ENCODE peak calls at places on chromosomes 5 and 9, in nine cellular contexts. L is DMS 273 treated with DMSO at 0.1 percent for 48 hours; Q is stimulated activated CD4-positive, alpha-beta T cell treated with anti-CD3 and anti-CD28 coated beads, Interleukin-2, amount 100 ng/mL, for 48 hours; M is activated T-cell treated with anti-CD3 and anti-CD28 coated beads for 48 hours; F is NCI-H2081; N is T-helper 17 cell; T is C1 segment of cervical spinal cord; W is stimulated activated CD8-positive, alpha-beta memory T cell treated with anti-CD3 and anti-CD28 coated beads, Interleukin-12 subunit alpha, Interleukin-12 subunit beta, amount 100 ng/mL, for 1 hour; Y is activated naive CD4-positive, alpha-beta T cell treated with Interleukin-2 at 50 U/mL for 16 hours. P is an unnamed sample.

GRCh38 chr5:64323591-64323990 is 157.9 kb downstream of the RNF180 start:
- DNase-seq in W (no peak), Y (no peak), N (no peak), Q (no peak), T (no peak), L (no peak), M (no peak), F (no peak), P (peak; percentile 74)

GRCh38 chr5:94702729-94703128 is 84.3 kb downstream of the SLF1 start:
- DNase-seq in N (no peak), T (no peak), F (peak; percentile 8), M (no peak), W (no peak), L (no peak), Y (no peak), Q (no peak), P (no peak)

GRCh38 chr9:132896906-132897305 is 18.2 kb downstream of the SPACA9 start:
- DNase-seq in Q (no peak), Y (no peak), W (no peak), T (peak; percentile 64), L (no peak), N (no peak), F (no peak), M (no peak), P (no peak)

GRCh38 chr5:54644226-54644625 is 126.7 kb downstream of the SNX18 start:
- DNase-seq in M (no peak), N (no peak), T (no peak), Q (no peak), L (no peak), Y (no peak), W (no peak), F (no peak), P (no peak)

GRCh38 chr5:172410839-172411238 is 43.5 kb downstream of the SH3PXD2B start:
- DNase-seq in L (no peak), F (no peak), Q (no peak), W (no peak), T (no peak), Y (no peak), M (no peak), N (no peak), P (no peak)

GRCh38 chr5:96687812-96688453 is 25.8 kb downstream of the CAST start:
- DNase-seq in W (no peak), M (no peak), L (peak; percentile 37), T (no peak), Y (no peak), F (peak; percentile 10), Q (no peak), N (no peak), P (no peak)

GRCh38 chr9:136840877-136841645 is 1.2 kb upstream of the AJM1 start:
- DNase-seq in F (peak; percentile 87), W (no peak), N (no peak), T (peak; percentile 67), Y (no peak), Q (no peak), L (peak; percentile 85), M (no peak), P (peak; percentile 83)

GRCh38 chr9:38084556-38084880 is 15.5 kb upstream of the SHB start:
- DNase-seq in Q (no peak), M (no peak), L (no peak), T (no peak), W (no peak), N (no peak), F (no peak), Y (no peak), P (no peak)

GRCh38 chr9:117714282-117714681 is 10.1 kb downstream of the TLR4 start:
- DNase-seq in T (no peak), M (no peak), Q (no peak), N (no peak), L (no peak), W (no peak), F (no peak), Y (no peak), P (no peak)

GRCh38 chr9:68808481-68808880 is 103.4 kb downstream of the PIP5K1B start:
- DNase-seq in M (no peak), Q (no peak), Y (no peak), L (no peak), W (no peak), N (no peak), T (no peak), F (peak; percentile 87), P (no peak)

GRCh38 chr9:118449554-118449953 is 745.4 kb downstream of the TLR4 start:
- DNase-seq in L (no peak), Q (no peak), N (no peak), M (no peak), T (no peak), F (no peak), Y (no peak), W (no peak), P (no peak)

GRCh38 chr9:16680965-16681658 is 189.4 kb downstream of the BNC2 start:
- DNase-seq in M (no peak), Q (no peak), Y (no peak), T (no peak), L (no peak), F (no peak), N (no peak), W (no peak), P (no peak)

GRCh38 chr5:149549461-149550266 is 1.6 kb downstream of the CSNK1A1 start:
- DNase-seq in Y (peak; percentile 46), N (peak; percentile 14), F (peak; percentile 20), L (no peak), M (no peak), W (no peak), T (peak; percentile 14), Q (peak; percentile 25), P (no peak)

GRCh38 chr5:130624805-130625204 is 540.3 kb downstream of the HINT1 start:
- DNase-seq in Y (no peak), W (no peak), T (no peak), F (no peak), L (no peak), N (no peak), M (no peak), Q (no peak), P (no peak)

GRCh38 chr9:127154390-127155191 is 32.2 kb upstream of the ANGPTL2 start:
- DNase-seq in T (peak; percentile 58), W (no peak), Y (peak; percentile 35), F (no peak), Q (peak; percentile 20), M (no peak), N (no peak), L (no peak), P (no peak)

GRCh38 chr5:170809551-170809950 is 26.0 kb downstream of the GABRP start:
- DNase-seq in W (no peak), F (peak; percentile 38), N (no peak), Y (no peak), T (peak; percentile 4), Q (no peak), M (no peak), L (peak; percentile 34), P (peak; percentile 29)

GRCh38 chr9:101626295-101626694 is 31.5 kb upstream of the PPP3R2 start:
- DNase-seq in T (no peak), W (no peak), Y (no peak), M (no peak), N (no peak), L (no peak), Q (no peak), F (no peak), P (no peak)

GRCh38 chr5:74173260-74173659 is 467.3 kb downstream of the ENC1 start:
- DNase-seq in N (no peak), Y (no peak), Q (no peak), L (no peak), T (no peak), W (no peak), F (no peak), M (no peak), P (no peak)

GRCh38 chr9:124347206-124347967 is 67.9 kb downstream of the PSMB7 start:
- DNase-seq in W (no peak), M (no peak), T (no peak), Q (no peak), F (no peak), Y (no peak), L (no peak), N (no peak), P (no peak)

GRCh38 chr9:32578976-32579375 is 6.0 kb upstream of the NDUFB6 start:
- DNase-seq in W (no peak), T (no peak), Y (no peak), Q (no peak), M (no peak), N (no peak), L (no peak), F (no peak), P (no peak)

GRCh38 chr5:108637110-108637509 is 110.6 kb upstream of the FER start:
- DNase-seq in L (no peak), M (no peak), Q (no peak), N (no peak), T (no peak), Y (no peak), W (no peak), F (no peak), P (no peak)

GRCh38 chr9:122263699-122264349 is 816 bp downstream of the RBM18 start:
- DNase-seq in F (no peak), T (no peak), N (no peak), M (no peak), Y (no peak), Q (no peak), L (no peak), W (no peak), P (no peak)

GRCh38 chr5:73454379-73455036 is 5.9 kb upstream of the FOXD1 start:
- DNase-seq in M (no peak), N (no peak), Y (no peak), F (peak; percentile 63), L (peak; percentile 49), T (no peak), Q (no peak), W (peak; percentile 21), P (peak; percentile 32)

GRCh38 chr9:127520941-127521918 is 69.9 kb downstream of the LRSAM1 start:
- DNase-seq in L (no peak), Y (no peak), N (no peak), F (no peak), T (no peak), M (no peak), Q (no peak), W (no peak), P (no peak)

GRCh38 chr5:132782101-132782500 is 5.1 kb upstream of the SEPTIN8 start:
- DNase-seq in Y (no peak), T (no peak), F (no peak), L (no peak), Q (no peak), W (no peak), M (no peak), N (no peak), P (no peak)

GRCh38 chr5:951940-952596 is 56.5 kb upstream of the NKD2 start:
- DNase-seq in M (no peak), T (no peak), L (no peak), F (no peak), W (no peak), Q (no peak), N (no peak), Y (no peak), P (no peak)

GRCh38 chr9:28774433-28775029 is 1201.2 kb upstream of the C9orf72 start:
- DNase-seq in Q (no peak), M (no peak), T (no peak), W (no peak), Y (no peak), L (peak; percentile 0), F (peak; percentile 59), N (no peak), P (no peak)